ENCODE peak calls at places on chromosomes 4 and X, in four cellular contexts. V, D, C and T are unnamed samples.

GRCh38 chrX:48703642-48704481 is 7.3 kb downstream of the SUV39H1 start:
- DNase-seq in D (peak), C (peak), V (no peak), T (no peak)

GRCh38 chrX:69120476-69120875 is 44.8 kb downstream of the PJA1 start:
- DNase-seq in D (no peak), C (no peak), V (no peak), T (no peak)

GRCh38 chr4:38495481-38495880 is 168.5 kb upstream of the KLF3 start:
- DNase-seq in D (no peak), V (peak), C (no peak), T (no peak)

GRCh38 chr4:88976514-88977035 is 80.4 kb downstream of the FAM13A start:
- DNase-seq in C (peak), V (no peak), D (no peak), T (no peak)

GRCh38 chr4:11765849-11766453 is 337.3 kb upstream of the HS3ST1 start:
- DNase-seq in D (peak), C (peak), V (peak), T (peak)

GRCh38 chr4:134634301-134634700 is 432.7 kb upstream of the PABPC4L start:
- DNase-seq in V (no peak), C (no peak), D (no peak), T (no peak)

GRCh38 chr4:142130636-142131035 is 494.3 kb downstream of the IL15 start:
- DNase-seq in C (no peak), D (no peak), V (no peak), T (peak)

GRCh38 chr4:3286335-3287175 is 6.3 kb upstream of the RGS12 start:
- DNase-seq in C (no peak), D (no peak), V (no peak), T (no peak)

GRCh38 chr4:5890063-5890727 is 2.7 kb downstream of the CRMP1 start:
- DNase-seq in D (no peak), V (peak), C (no peak), T (no peak)

GRCh38 chr4:5365071-5366008 is 314.1 kb downstream of the STK32B start:
- DNase-seq in V (no peak), C (peak), D (peak), T (peak)

GRCh38 chr4:40448875-40449274 is 113.7 kb downstream of the CHRNA9 start:
- DNase-seq in C (no peak), D (peak), V (no peak), T (no peak)

GRCh38 chr4:2820216-2820982 is 23.2 kb upstream of the ADD1 start:
- DNase-seq in C (no peak), V (no peak), D (no peak), T (no peak)

GRCh38 chr4:175369087-175369486 is 443.0 kb downstream of the GPM6A start:
- DNase-seq in V (no peak), C (peak), D (no peak), T (no peak)

GRCh38 chr4:13888112-13888511 is 260.6 kb upstream of the BOD1L1 start:
- DNase-seq in D (peak), V (no peak), C (peak), T (peak)

GRCh38 chrX:23901065-23901464 is 6.7 kb downstream of the APOO start:
- DNase-seq in V (no peak), C (peak), D (peak), T (peak)

DNA sequence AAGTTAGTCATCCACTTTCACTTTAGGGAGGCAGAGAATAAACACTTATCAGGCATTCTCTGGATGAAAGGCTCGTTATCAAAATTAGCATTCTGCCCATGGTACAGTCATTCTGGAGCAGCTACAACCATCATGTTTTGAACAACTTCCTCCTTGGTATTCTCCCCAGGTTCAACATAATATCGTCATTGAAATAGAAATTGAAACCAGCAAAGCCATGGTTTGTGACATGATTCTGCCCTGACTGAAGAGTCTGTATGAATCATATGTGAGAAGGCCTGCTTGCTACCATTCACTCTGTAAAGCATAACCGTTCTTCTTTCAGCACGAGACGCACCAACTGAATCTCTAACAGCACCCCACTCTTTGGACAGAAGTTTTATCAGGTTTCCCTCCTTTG is 127.5 kb upstream of the RADX start:
- DNase-seq in V (no peak), C (no peak), D (no peak), T (no peak)
- H3K9ac ChIP-seq in V (no peak), C (no peak), D (no peak), T (no peak)

GRCh38 chr4:42150653-42151567 is 1.5 kb downstream of the BEND4 start:
- DNase-seq in V (peak), C (peak), D (no peak), T (no peak)

GRCh38 chr4:42149004-42149403 is 3.5 kb downstream of the BEND4 start:
- DNase-seq in D (no peak), C (no peak), V (no peak), T (no peak)

GRCh38 chr4:42148453-42148852 is 4.0 kb downstream of the BEND4 start:
- DNase-seq in C (no peak), D (no peak), V (no peak), T (no peak)

GRCh38 chr4:42151568-42152506 is 618 bp downstream of the BEND4 start:
- DNase-seq in V (peak), D (no peak), C (no peak), T (peak)

GRCh38 chr4:42152507-42153504 is at the start of gene BEND4:
- DNase-seq in V (peak), C (no peak), D (no peak), T (no peak)
- TF ChIP-seq EZH2 in V (no peak), C (peak), D (no peak), T (peak)

DNA sequence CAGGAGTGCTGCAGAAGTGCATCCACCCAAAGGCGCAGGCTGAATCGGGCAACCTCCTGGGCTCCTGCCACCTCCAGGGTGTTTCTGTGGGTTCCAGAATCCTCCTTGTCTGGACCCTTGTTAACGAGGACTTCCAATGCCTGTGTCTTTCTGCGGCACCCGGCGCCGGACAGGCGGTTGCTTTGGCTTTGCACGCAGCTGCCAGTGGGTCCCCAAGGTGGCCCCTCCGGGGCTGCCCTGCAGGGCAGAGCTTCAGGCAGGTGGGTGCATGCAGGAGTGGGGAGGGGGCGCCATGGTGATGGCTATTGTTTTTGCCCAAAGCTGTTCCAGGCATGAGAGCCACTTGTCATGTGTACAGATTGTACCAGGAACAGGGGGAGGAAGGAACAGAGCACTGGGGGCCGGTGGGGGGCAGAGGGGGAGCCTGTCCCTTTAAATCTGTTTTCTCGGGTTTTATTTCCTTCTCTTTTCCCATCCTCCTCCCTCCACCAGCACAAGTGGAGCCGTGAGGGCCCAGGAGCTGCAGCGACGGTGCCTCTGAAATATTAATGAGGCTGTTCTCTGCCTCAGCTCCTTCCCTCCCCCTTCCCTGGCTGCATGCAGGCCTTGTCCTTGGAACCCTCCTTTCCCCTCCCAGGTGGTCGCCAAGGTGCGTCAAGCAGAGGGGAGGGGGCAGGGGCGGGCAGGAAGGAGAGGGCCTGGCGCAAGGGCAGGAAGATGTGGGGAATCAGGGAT is 13.1 kb downstream of the ATP2B3 start:
- DNase-seq in C (no peak), V (no peak), D (no peak), T (no peak)
- H3K9ac ChIP-seq in C (no peak), V (no peak), D (no peak), T (no peak)

GRCh38 chrX:30308263-30309138 is 689 bp downstream of the NR0B1 start:
- DNase-seq in D (no peak), V (peak), C (no peak), T (peak)
- TF ChIP-seq EZH2 in D (no peak), V (no peak), C (no peak), T (no peak)

DNA sequence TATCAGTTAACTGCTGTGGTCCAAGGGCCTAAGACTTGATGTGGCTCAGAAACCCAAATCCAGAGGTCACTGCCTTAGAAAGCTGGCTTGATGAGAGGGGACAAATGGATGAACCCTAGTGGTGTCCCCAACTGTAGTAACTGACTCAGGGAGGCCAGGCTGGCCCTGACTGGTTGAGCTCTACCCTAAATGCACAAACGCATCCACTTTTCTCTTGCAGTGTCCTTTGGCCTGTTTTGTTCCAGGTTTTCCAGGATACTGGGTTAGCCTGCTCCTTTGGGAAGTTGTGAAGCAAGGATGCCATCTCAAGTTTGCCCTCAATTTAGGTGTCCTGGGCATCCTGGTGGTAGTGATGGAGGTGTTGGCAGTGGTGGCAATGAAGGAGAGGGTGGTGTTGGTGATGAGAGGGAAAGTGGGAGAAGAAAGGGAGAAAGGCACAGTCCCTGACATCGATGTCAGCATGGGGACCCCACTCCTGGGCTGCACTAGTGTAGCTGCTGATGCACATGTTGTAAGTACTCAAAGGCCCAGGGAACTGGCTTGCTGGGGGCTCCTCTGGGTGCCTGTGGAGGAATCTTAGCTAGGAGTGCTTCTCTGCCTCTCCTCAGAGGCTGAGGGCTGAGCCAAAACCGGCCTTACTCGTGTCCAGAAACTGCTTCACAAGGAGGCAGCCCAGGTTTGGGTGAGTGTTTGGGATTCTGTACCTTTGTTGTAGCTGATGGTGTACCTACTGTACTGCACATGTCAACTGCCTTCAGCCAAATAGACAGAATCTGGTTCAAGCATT is 2.9 kb upstream of the HAND2 start:
- DNase-seq in C (no peak), D (no peak), V (no peak), T (no peak)
- H3K9ac ChIP-seq in C (no peak), D (no peak), V (no peak), T (no peak)

GRCh38 chr4:54658321-54659093 is 750 bp downstream of the KIT start:
- DNase-seq in C (peak), V (peak), D (peak), T (peak)

GRCh38 chr4:54660145-54660535 is 2.4 kb downstream of the KIT start:
- DNase-seq in C (peak), V (no peak), D (peak), T (no peak)

GRCh38 chr4:54659213-54660144 is 1.7 kb downstream of the KIT start:
- DNase-seq in V (peak), C (no peak), D (no peak), T (peak)

GRCh38 chr4:54657194-54657555 is 582 bp upstream of the KIT start:
- DNase-seq in D (no peak), V (peak), C (no peak), T (no peak)

GRCh38 chr4:54657556-54658313 is at the start of gene KIT:
- DNase-seq in D (no peak), C (no peak), V (peak), T (peak)
- TF ChIP-seq EZH2 in D (no peak), C (peak), V (peak), T (peak)

GRCh38 chr4:128455480-128455879 is 167.9 kb upstream of the PGRMC2 start:
- DNase-seq in C (no peak), D (no peak), V (no peak), T (no peak)
- H3K9ac ChIP-seq in C (no peak), D (no peak), V (no peak), T (no peak)

GRCh38 chr4:153684182-153685073 is at the start of gene TLR2:
- DNase-seq in V (peak), C (peak), D (peak), T (peak)
- TF ChIP-seq EZH2 in V (peak), C (no peak), D (no peak), T (peak)

GRCh38 chr4:7877131-7877530 is 62.5 kb downstream of the AFAP1 start:
- DNase-seq in C (no peak), V (no peak), D (no peak), T (no peak)
- H3K9ac ChIP-seq in C (no peak), V (no peak), D (no peak), T (no peak)

GRCh38 chr4:108172231-108172779 is 3.6 kb upstream of the LEF1 start:
- DNase-seq in D (no peak), C (no peak), V (peak), T (no peak)
- TF ChIP-seq EZH2 in D (no peak), C (no peak), V (no peak), T (peak)